ENCODE peak calls at places on chromosome 5, in six cellular contexts. W is PC-3, Q is IMR-90, U is upper lobe of right lung, J is tibial nerve, R is psoas muscle. B is an unnamed sample.

GRCh38 chr5:125083932-125084331 is 337.5 kb upstream of the ZNF608 start:
- DNase-seq in R (no peak), Q (peak), J (no peak), W (peak), U (no peak), B (no peak)

GRCh38 chr5:6762697-6763096 is 49.5 kb downstream of the TENT4A start:
- DNase-seq in W (no peak), Q (no peak), R (peak), J (no peak), U (no peak), B (no peak)

GRCh38 chr5:163948086-163948666 is 442.8 kb downstream of the MAT2B start:
- DNase-seq in W (no peak), R (no peak), J (no peak), Q (no peak), U (no peak), B (no peak)

GRCh38 chr5:153998010-153998409 is 40.7 kb downstream of the FAM114A2 start:
- DNase-seq in J (no peak), W (no peak), R (no peak), Q (no peak), U (no peak), B (no peak)

GRCh38 chr5:61768692-61769281 is 436.7 kb downstream of the ZSWIM6 start:
- DNase-seq in Q (peak), W (peak), U (no peak), R (no peak), J (no peak), B (peak)

GRCh38 chr5:173573126-173573960 is 43.1 kb downstream of the BOD1 start:
- DNase-seq in U (peak), J (peak), R (peak), Q (peak), W (peak), B (peak)

GRCh38 chr5:41112486-41113455 is 41.6 kb upstream of the MROH2B start:
- DNase-seq in Q (peak), R (no peak), W (no peak), U (no peak), J (no peak), B (no peak)

GRCh38 chr5:39543335-39543734 is 118.6 kb upstream of the DAB2 start:
- DNase-seq in J (no peak), U (no peak), W (no peak), R (no peak), Q (peak), B (peak)

GRCh38 chr5:179920175-179920574 is 12.5 kb upstream of the TBC1D9B start:
- DNase-seq in Q (no peak), W (no peak), U (no peak), R (no peak), J (no peak), B (no peak)

GRCh38 chr5:14628346-14628745 is 36.2 kb upstream of the OTULIN start:
- DNase-seq in R (no peak), W (peak), Q (peak), U (no peak), J (no peak), B (peak)

GRCh38 chr5:159257629-159258283 is 5.3 kb upstream of the UBLCP1 start:
- DNase-seq in W (no peak), U (no peak), R (no peak), J (no peak), Q (no peak), B (no peak)

GRCh38 chr5:168992687-168993086 is 308.3 kb downstream of the SLIT3 start:
- DNase-seq in J (no peak), Q (no peak), R (no peak), U (no peak), W (no peak), B (peak)

GRCh38 chr5:148849461-148849860 is 23.1 kb downstream of the ADRB2 start:
- DNase-seq in W (no peak), R (no peak), U (no peak), J (no peak), Q (no peak), B (no peak)

GRCh38 chr5:143938230-143938629 is 126.3 kb downstream of the HMHB1 start:
- DNase-seq in R (no peak), Q (peak), J (no peak), W (no peak), U (no peak), B (no peak)

GRCh38 chr5:53041071-53041692 is 52.0 kb downstream of the ITGA2 start:
- DNase-seq in Q (peak), U (no peak), J (no peak), R (no peak), W (no peak), B (no peak)

GRCh38 chr5:134133213-134133994 is 18.9 kb downstream of the TCF7 start:
- DNase-seq in W (no peak), U (peak), Q (no peak), J (peak), R (peak), B (no peak)

GRCh38 chr5:143557061-143557818 is 153.8 kb upstream of the NR3C1 start:
- DNase-seq in Q (peak), R (no peak), U (no peak), J (no peak), W (peak), B (peak)

GRCh38 chr5:97019435-97020117 is 83.7 kb downstream of the LNPEP start:
- DNase-seq in J (no peak), W (no peak), R (no peak), U (no peak), Q (peak), B (no peak)

GRCh38 chr5:98846526-98846925 is 73.1 kb downstream of the RGMB start:
- DNase-seq in Q (no peak), W (no peak), R (no peak), J (no peak), U (no peak), B (no peak)

GRCh38 chr5:12805165-12805698 is 901.0 kb upstream of the CTNND2 start:
- DNase-seq in W (no peak), U (no peak), Q (no peak), R (no peak), J (no peak), B (no peak)

GRCh38 chr5:53326420-53327153 is 153.8 kb upstream of the FST start:
- DNase-seq in R (no peak), U (no peak), W (no peak), J (no peak), Q (peak), B (peak)

GRCh38 chr5:180606215-180606785 is 15.0 kb upstream of the SCGB3A1 start:
- DNase-seq in W (no peak), Q (no peak), J (no peak), R (peak), U (no peak), B (no peak)

GRCh38 chr5:135225856-135226560 is 173.0 kb downstream of the MACROH2A1 start:
- DNase-seq in R (no peak), U (peak), Q (no peak), W (no peak), J (no peak), B (no peak)

GRCh38 chr5:50709471-50709870 is 43.0 kb downstream of the PARP8 start:
- DNase-seq in U (no peak), R (no peak), W (no peak), Q (peak), J (no peak), B (no peak)

GRCh38 chr5:77426670-77427069 is 65.4 kb downstream of the WDR41 start:
- DNase-seq in Q (peak), R (no peak), U (no peak), W (peak), J (no peak), B (no peak)

GRCh38 chr5:56075361-56075760 is 80.6 kb upstream of the IL6ST start:
- DNase-seq in J (peak), R (peak), U (no peak), Q (peak), W (no peak), B (no peak)

DNA sequence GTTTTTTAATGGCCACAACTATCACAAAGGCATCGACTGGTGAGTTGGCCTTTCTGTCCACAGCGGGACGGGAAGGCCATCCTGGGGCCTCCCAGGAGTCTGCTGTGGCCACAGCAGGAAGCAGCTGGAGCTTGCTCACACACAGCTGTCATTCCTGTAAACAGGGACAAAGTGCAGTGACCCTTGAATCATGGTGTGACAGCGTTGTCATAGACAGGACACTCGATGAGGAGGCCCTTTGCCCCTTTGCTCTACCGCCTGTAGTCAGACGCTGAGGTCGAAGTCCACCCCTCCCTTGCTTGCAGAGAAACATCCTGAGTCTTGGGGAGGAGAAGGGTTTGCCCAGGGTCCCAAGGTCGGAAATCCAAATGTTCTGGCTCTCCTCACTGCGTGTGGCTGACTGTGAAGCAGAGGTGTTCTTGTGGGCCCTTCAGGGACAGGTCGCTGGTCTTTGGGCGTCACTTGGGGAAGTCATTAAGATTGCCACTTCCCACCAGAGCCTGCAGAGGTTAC is 35.1 kb downstream of the NDST1 start:
- DNase-seq in Q (no peak), U (no peak), J (no peak), W (no peak), R (no peak), B (no peak)
- H3K27ac ChIP-seq in Q (peak), U (peak), J (no peak), W (no peak), R (no peak), B (no peak)

GRCh38 chr5:37871023-37871815 is 31.4 kb upstream of the GDNF start:
- DNase-seq in U (no peak), Q (peak), W (peak), R (no peak), J (no peak), B (no peak)

GRCh38 chr5:37869221-37869620 is 29.4 kb upstream of the GDNF start:
- DNase-seq in W (no peak), Q (peak), U (no peak), J (no peak), R (no peak), B (no peak)

GRCh38 chr5:37867634-37868033 is 27.8 kb upstream of the GDNF start:
- DNase-seq in J (no peak), U (no peak), Q (peak), R (no peak), W (no peak), B (no peak)
- TF ChIP-seq CTCF in J (no peak), U (no peak), Q (no peak), R (no peak), W (no peak), B (no peak)

GRCh38 chr5:1524799-1525623 is 1.3 kb upstream of the LPCAT1 start:
- DNase-seq in W (no peak), Q (no peak), J (peak), R (peak), U (peak), B (no peak)
- H3K27ac ChIP-seq in W (no peak), Q (no peak), J (no peak), R (no peak), U (no peak), B (no peak)

DNA sequence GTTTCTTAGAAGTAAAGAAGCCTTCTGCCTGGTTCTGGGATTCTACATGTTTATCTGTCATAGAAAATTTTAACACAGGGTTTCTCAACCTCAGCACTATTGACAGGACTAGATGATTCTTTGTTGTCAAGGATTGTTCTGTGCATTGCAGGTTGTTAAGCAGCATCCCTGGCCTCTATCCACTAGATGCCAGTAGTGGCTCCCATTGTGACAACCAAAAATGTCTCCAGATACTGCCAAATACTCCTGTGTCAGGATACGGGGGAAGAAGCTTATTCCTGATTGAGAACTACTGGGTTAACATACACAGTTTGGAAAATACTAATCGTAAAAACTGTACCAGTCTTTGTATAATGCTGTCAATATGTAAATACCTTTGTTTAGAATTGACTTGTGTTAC is 167.1 kb downstream of the NIPBL start:
- DNase-seq in W (peak), R (no peak), Q (no peak), U (no peak), J (no peak), B (peak)
- TF ChIP-seq CTCF in W (peak), R (no peak), Q (no peak), U (no peak), J (no peak), B (peak)

GRCh38 chr5:139698461-139699146 is 50.5 kb downstream of the CXXC5 start:
- DNase-seq in W (no peak), J (peak), Q (peak), R (peak), U (peak), B (peak)
- H3K27ac ChIP-seq in W (no peak), J (peak), Q (peak), R (peak), U (no peak), B (peak)

GRCh38 chr5:140575309-140575708 is 10.7 kb downstream of the SLC35A4 start:
- DNase-seq in R (peak), J (peak), U (peak), Q (peak), W (peak), B (no peak)
- TF ChIP-seq CTCF in R (peak), J (peak), U (peak), Q (peak), W (peak), B (peak)

DNA sequence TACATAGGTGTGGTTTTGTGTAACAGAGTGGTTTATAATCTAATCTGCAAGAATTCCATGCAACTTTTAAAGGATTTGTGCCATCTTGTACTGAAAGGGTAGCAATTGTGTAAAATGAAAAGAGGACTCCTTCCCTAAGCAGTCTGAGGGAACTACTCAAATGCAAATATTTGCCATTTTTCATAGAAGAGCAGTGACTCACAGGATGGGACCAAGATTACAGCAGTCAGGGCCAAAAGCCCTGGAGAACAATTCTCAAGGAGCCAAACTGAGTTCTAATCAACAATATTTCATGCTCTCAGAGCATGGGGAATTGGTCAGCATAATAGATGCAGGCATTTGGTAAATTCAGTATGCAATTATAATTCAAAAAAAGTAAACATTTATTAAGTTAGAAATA is 495.8 kb downstream of the CHSY3 start:
- DNase-seq in R (no peak), J (no peak), Q (no peak), W (peak), U (no peak), B (no peak)
- H3K27ac ChIP-seq in R (no peak), J (no peak), Q (no peak), W (peak), U (no peak), B (no peak)

GRCh38 chr5:172188893-172189692 is 1.1 kb upstream of the STK10 start:
- DNase-seq in R (no peak), U (no peak), W (no peak), Q (peak), J (no peak), B (no peak)

GRCh38 chr5:172185096-172185461 is 2.9 kb downstream of the STK10 start:
- DNase-seq in Q (no peak), R (no peak), J (no peak), W (no peak), U (no peak), B (no peak)

GRCh38 chr5:172186114-172186695 is 1.8 kb downstream of the STK10 start:
- DNase-seq in J (no peak), R (no peak), W (no peak), Q (no peak), U (no peak), B (no peak)

GRCh38 chr5:172188033-172188892 is at the start of gene STK10:
- DNase-seq in J (peak), R (peak), Q (peak), W (peak), U (peak), B (peak)

DNA sequence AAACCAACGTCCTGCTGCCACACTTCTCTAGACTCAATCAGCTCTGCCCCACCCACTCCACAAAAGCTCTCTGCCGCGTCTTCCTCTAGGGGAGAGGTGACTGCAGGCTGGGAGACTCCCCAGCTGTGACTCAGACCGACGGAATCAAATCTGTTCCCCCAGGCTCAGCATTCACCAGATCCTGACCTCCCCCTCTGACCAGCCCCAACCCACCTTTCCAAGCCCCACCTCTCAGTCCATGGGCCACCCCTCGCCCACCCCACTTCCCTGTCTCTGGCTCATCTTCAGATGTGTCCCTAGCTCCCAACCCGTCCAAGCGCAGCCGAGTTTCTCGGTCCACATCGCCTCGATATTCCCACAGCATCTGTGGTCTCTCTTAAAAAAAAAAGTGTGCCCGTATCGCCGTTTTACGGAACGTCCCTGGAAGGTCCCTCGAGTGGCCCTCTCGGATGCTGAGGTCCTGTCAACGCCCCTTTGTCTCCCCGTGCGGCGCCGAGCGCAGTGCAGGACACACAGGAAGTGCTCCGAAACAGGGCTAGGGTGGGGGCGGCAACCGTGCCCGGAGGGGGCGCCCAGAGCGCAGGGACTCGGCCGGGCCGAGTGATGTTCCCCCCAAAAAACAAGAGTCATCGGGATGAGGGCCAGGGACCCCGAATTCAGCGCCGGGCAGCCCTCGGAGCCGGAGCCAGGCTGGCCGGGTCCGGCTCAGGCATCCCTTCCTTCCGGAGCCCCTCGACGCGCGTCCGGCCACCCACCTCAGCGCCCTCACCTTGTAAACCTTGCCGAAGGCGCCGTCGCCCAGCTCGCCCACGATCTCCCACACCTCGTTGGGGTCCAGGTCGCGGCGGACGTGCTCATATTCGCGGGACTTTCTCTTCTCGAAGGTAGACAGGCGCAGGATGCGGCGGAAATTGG is 649 bp downstream of the STK10 start:
- DNase-seq in J (no peak), U (peak), Q (peak), W (peak), R (peak), B (peak)
- TF ChIP-seq CTCF in J (peak), U (no peak), Q (peak), W (no peak), R (no peak), B (no peak)

GRCh38 chr5:109695005-109695926 is 5.5 kb downstream of the MAN2A1 start:
- DNase-seq in W (no peak), R (no peak), U (no peak), J (no peak), Q (no peak), B (no peak)
- H3K27ac ChIP-seq in W (no peak), R (peak), U (peak), J (no peak), Q (peak), B (peak)